ENCODE peak calls at places on chromosomes 2 and 18, in four cellular contexts. O is H1, B is HepG2, U is K562. E is an unnamed sample.

GRCh38 chr2:68716539-68716938 is 18.1 kb upstream of the ARHGAP25 start:
- DNase-seq in O (no peak), B (no peak), U (no peak), E (no peak)

GRCh38 chr18:48711651-48712486 is 173.0 kb downstream of the CTIF start:
- DNase-seq in O (no peak), B (peak), U (peak), E (peak)

GRCh38 chr2:132953771-132954170 is 283.8 kb upstream of the LYPD1 start:
- DNase-seq in O (no peak), B (no peak), U (no peak), E (no peak)

GRCh38 chr2:20722592-20722991 is 55.6 kb downstream of the GDF7 start:
- DNase-seq in O (no peak), B (no peak), U (no peak), E (no peak)

GRCh38 chr18:32730620-32731021 is 42.2 kb downstream of the KLHL14 start:
- DNase-seq in O (no peak), B (no peak), U (no peak), E (peak)

GRCh38 chr2:101188683-101189405 is 37.7 kb upstream of the TBC1D8 start:
- DNase-seq in O (no peak), B (peak), U (peak), E (no peak)

GRCh38 chr2:218734190-218734975 is 23.7 kb downstream of the TTLL4 start:
- DNase-seq in O (no peak), B (peak), U (no peak), E (no peak)

GRCh38 chr18:62616331-62616805 is 93.5 kb downstream of the ZCCHC2 start:
- DNase-seq in O (no peak), B (peak), U (no peak), E (no peak)

GRCh38 chr2:169910109-169910799 is 83.0 kb downstream of the UBR3 start:
- DNase-seq in O (no peak), B (no peak), U (peak), E (no peak)

GRCh38 chr2:220034356-220035121 is 407.1 kb downstream of the SLC4A3 start:
- DNase-seq in O (no peak), B (no peak), U (no peak), E (no peak)

GRCh38 chr2:84452624-84453023 is 6.5 kb downstream of the SUCLG1 start:
- DNase-seq in O (no peak), B (no peak), U (no peak), E (no peak)

GRCh38 chr2:19251554-19251953 is 106.9 kb downstream of the OSR1 start:
- DNase-seq in O (no peak), B (no peak), U (no peak), E (no peak)

GRCh38 chr18:9539283-9539682 is 64.0 kb downstream of the RALBP1 start:
- DNase-seq in O (no peak), B (no peak), U (no peak), E (no peak)
- TF ChIP-seq JUND in O (no peak), B (no peak), U (no peak), E (no peak)

GRCh38 chr18:79690586-79691482 is 11.2 kb downstream of the CTDP1 start:
- DNase-seq in O (no peak), B (no peak), U (no peak), E (no peak)
- TF ChIP-seq JUND in O (no peak), B (no peak), U (no peak), E (no peak)

GRCh38 chr2:206853880-206854279 is 85.4 kb upstream of the CPO start:
- DNase-seq in O (no peak), B (no peak), U (no peak), E (no peak)

GRCh38 chr2:206858972-206859739 is 80.2 kb upstream of the CPO start:
- DNase-seq in O (no peak), B (no peak), U (no peak), E (no peak)

GRCh38 chr2:206855585-206856433 is 83.5 kb upstream of the CPO start:
- DNase-seq in O (no peak), B (no peak), U (no peak), E (no peak)

GRCh38 chr2:206851511-206851910 is 86.1 kb downstream of the FASTKD2 start:
- DNase-seq in O (no peak), B (no peak), U (no peak), E (no peak)

DNA sequence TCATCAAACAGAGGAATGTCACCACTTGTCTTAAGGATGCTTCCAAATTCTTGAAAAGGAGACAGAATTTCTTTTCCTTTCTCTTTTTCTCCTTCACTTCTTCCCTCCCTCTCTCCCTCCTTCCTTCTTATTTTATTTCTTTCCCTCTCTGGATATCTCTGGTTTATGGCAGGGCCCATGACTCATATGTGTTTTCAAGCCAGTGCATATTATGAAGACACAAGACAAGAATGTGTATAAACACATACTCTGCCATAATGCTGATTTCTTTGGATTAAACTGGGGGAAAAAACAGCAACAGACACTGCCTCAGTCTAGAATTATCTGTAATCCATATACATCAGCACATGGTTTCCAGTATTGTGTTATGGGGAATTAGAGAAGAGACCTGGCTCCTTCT is 82.8 kb upstream of the CPO start:
- DNase-seq in O (no peak), B (no peak), U (no peak), E (no peak)
- TF ChIP-seq JUND in O (no peak), B (no peak), U (no peak), E (no peak)

GRCh38 chr18:3889121-3889520 is 439.1 kb downstream of the TGIF1 start:
- DNase-seq in O (no peak), B (no peak), U (no peak), E (no peak)

GRCh38 chr18:3892141-3892540 is 442.2 kb downstream of the TGIF1 start:
- DNase-seq in O (no peak), B (no peak), U (no peak), E (no peak)

GRCh38 chr18:3891245-3891644 is 441.3 kb downstream of the TGIF1 start:
- DNase-seq in O (no peak), B (no peak), U (no peak), E (no peak)

GRCh38 chr18:3886575-3887322 is 436.8 kb downstream of the TGIF1 start:
- DNase-seq in O (no peak), B (no peak), U (no peak), E (no peak)

GRCh38 chr18:3889803-3890202 is 439.8 kb downstream of the TGIF1 start:
- DNase-seq in O (no peak), B (peak), U (no peak), E (no peak)
- TF ChIP-seq JUND in O (no peak), B (no peak), U (no peak), E (no peak)

DNA sequence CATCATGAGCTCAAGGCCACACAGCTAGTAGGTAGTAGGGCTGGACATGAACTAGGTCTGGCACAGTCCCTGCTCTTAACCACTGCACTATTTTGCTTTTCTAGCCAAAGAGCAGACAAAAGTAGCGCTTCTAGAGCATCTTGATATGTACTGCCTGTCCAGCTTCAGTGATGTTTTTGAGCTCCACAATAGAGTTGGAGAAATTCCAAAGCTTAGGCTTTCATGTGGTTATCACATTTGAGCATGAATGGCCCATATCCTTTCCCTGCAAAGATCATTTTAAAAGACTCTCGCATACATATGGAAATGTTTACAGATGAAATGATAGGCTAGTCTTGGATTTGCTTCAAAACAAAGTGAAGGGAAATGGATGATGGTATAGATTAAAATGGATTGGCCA is 128.7 kb downstream of the MAP3K20 start:
- DNase-seq in O (no peak), B (no peak), U (no peak), E (no peak)
- TF ChIP-seq JUND in O (no peak), B (no peak), U (no peak), E (no peak)